ENCODE peak calls at places on chromosomes 1 and 21, in ten cellular contexts. Z is fibroblast of lung; X is Panc1; U is astrocyte; A is IMR-90; N is lung; Y is GM23338; K is A549; R is tibial artery; C is CD8-positive, alpha-beta memory T cell. D is an unnamed sample.

GRCh38 chr1:232999960-233000625 is 49.7 kb downstream of the NTPCR start:
- DNase-seq in Z (no peak), X (no peak), U (no peak), A (no peak), N (no peak), Y (no peak), K (no peak), R (no peak), C (no peak), D (no peak)

GRCh38 chr1:54487571-54488050 is 60.4 kb upstream of the ACOT11 start:
- DNase-seq in Z (no peak), X (no peak), U (no peak), A (no peak), N (no peak), Y (peak; percentile 59), K (no peak), R (peak; percentile 34), C (no peak), D (no peak)

GRCh38 chr1:183640193-183640592 is 4.6 kb upstream of the ARPC5 start:
- DNase-seq in Z (no peak), X (no peak), U (no peak), A (no peak), N (no peak), Y (no peak), K (no peak), R (no peak), C (no peak), D (no peak)

GRCh38 chr1:1591452-1591851 is 8.5 kb downstream of the FNDC10 start:
- DNase-seq in Z (no peak), X (no peak), U (no peak), A (peak; percentile 34), N (no peak), Y (no peak), K (no peak), R (no peak), C (no peak), D (no peak)

GRCh38 chr1:98336472-98337118 is 324.9 kb upstream of the SNX7 start:
- DNase-seq in Z (no peak), X (no peak), U (no peak), A (no peak), N (no peak), Y (peak; percentile 34), K (no peak), R (no peak), C (no peak), D (no peak)

GRCh38 chr1:160432371-160432786 is 32.0 kb downstream of the VANGL2 start:
- DNase-seq in Z (no peak), X (no peak), U (no peak), A (no peak), N (no peak), Y (no peak), K (no peak), R (no peak), C (no peak), D (peak; percentile 33)

GRCh38 chr1:46491500-46492268 is 2.0 kb downstream of the DMBX1 start:
- DNase-seq in Z (no peak), X (no peak), U (no peak), A (no peak), N (no peak), Y (no peak), K (no peak), R (no peak), C (no peak), D (no peak)

GRCh38 chr1:2381741-2382620 is 9.4 kb downstream of the MORN1 start:
- DNase-seq in Z (peak; percentile 74), X (peak; percentile 30), U (peak; percentile 42), A (peak; percentile 70), N (peak; percentile 83), Y (peak; percentile 89), K (peak; percentile 89), R (peak; percentile 82), C (peak; percentile 70), D (peak; percentile 70)

GRCh38 chr1:54597455-54598030 is 25.8 kb downstream of the FAM151A start:
- DNase-seq in Z (no peak), X (no peak), U (no peak), A (no peak), N (no peak), Y (no peak), K (no peak), R (no peak), C (no peak), D (no peak)

GRCh38 chr1:8251635-8252034 is 66.3 kb upstream of the SLC45A1 start:
- DNase-seq in Z (no peak), X (no peak), U (no peak), A (no peak), N (peak; percentile 85), Y (no peak), K (no peak), R (no peak), C (no peak), D (no peak)

GRCh38 chr1:172969611-172970010 is 81.1 kb downstream of the TNFSF18 start:
- DNase-seq in Z (peak; percentile 68), X (no peak), U (peak; percentile 88), A (peak; percentile 84), N (no peak), Y (peak; percentile 8), K (peak; percentile 14), R (no peak), C (no peak), D (no peak)

GRCh38 chr1:32223683-32224082 is 1.5 kb downstream of the EIF3I start:
- DNase-seq in Z (no peak), X (no peak), U (no peak), A (no peak), N (no peak), Y (no peak), K (no peak), R (no peak), C (no peak), D (no peak)

GRCh38 chr21:38822754-38823374 is 17.1 kb downstream of the ETS2 start:
- DNase-seq in Z (peak; percentile 51), X (no peak), U (no peak), A (no peak), N (no peak), Y (no peak), K (no peak), R (no peak), C (no peak), D (no peak)

GRCh38 chr1:21801100-21801499 is 11.0 kb upstream of the LDLRAD2 start:
- DNase-seq in Z (no peak), X (peak; percentile 48), U (peak; percentile 35), A (peak; percentile 71), N (no peak), Y (no peak), K (no peak), R (no peak), C (no peak), D (no peak)

GRCh38 chr1:160205974-160206369 is 788 bp downstream of the PEA15 start:
- DNase-seq in Z (peak; percentile 46), X (no peak), U (peak; percentile 56), A (peak; percentile 64), N (no peak), Y (no peak), K (peak; percentile 66), R (peak; percentile 65), C (peak; percentile 38), D (peak; percentile 36)

DNA sequence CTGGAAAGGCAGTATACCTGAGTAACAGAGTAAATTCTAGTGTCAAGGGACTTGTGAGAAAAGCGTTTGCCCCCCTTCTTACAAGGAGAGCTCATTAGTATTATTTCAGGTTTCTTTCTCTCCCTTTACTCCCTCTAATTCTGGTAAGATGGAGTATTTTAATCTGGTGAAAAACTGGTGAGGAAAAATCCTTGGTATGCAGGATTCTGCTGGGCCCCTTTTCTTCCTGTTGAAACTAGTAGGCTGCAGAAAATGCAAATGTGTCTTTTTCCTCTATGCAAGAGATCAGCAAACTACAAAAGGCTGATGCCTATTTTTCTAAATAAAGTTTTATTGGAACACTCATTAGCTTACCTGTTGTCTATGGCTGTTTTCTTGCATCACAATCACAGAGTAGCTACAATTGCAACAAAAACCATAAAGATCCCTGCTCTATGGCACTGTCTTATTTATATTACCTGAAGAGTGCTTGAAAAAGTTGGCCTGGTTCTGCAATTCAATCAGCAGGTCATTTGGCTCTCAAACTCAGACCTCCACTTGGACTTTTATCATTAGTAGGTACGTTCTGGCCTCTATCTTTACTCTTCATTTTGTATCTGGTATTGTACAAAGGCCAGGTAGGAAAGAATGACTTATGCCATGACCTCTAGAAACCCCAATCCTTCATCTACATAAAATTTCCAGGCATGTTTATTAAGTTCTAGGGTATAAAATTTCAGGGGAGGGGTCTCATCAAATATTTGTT is 109.6 kb downstream of the AKT3 start:
- DNase-seq in Z (no peak), X (no peak), U (peak; percentile 33), A (peak; percentile 29), N (no peak), Y (peak; percentile 86), K (no peak), R (no peak), C (no peak), D (no peak)
- H3K4me1 ChIP-seq in Z (peaks cover 6% of the 10 kb centered on the region), X (no peaks in the 10 kb centered on the region), U (peaks cover 14% of the 10 kb centered on the region), A (peaks cover 12% of the 10 kb centered on the region), N (no peaks in the 10 kb centered on the region), Y (peaks cover 54% of the 10 kb centered on the region), K (peaks cover 8% of the 10 kb centered on the region), R (no peaks in the 10 kb centered on the region), C (no peaks in the 10 kb centered on the region), D (peaks cover 6% of the 10 kb centered on the region)

GRCh38 chr1:17584539-17584938 is 45.0 kb downstream of the ARHGEF10L start:
- DNase-seq in Z (no peak), X (no peak), U (no peak), A (no peak), N (no peak), Y (no peak), K (no peak), R (no peak), C (no peak), D (no peak)
- H3K4me1 ChIP-seq in Z (peaks cover 23% of the 10 kb centered on the region), X (peaks cover 27% of the 10 kb centered on the region), U (peaks cover 34% of the 10 kb centered on the region), A (peaks cover 30% of the 10 kb centered on the region), N (peaks cover 13% of the 10 kb centered on the region), Y (peaks cover 66% of the 10 kb centered on the region), K (peaks cover 73% of the 10 kb centered on the region), R (peaks cover 5% of the 10 kb centered on the region), C (no peaks in the 10 kb centered on the region), D (no peaks in the 10 kb centered on the region)

DNA sequence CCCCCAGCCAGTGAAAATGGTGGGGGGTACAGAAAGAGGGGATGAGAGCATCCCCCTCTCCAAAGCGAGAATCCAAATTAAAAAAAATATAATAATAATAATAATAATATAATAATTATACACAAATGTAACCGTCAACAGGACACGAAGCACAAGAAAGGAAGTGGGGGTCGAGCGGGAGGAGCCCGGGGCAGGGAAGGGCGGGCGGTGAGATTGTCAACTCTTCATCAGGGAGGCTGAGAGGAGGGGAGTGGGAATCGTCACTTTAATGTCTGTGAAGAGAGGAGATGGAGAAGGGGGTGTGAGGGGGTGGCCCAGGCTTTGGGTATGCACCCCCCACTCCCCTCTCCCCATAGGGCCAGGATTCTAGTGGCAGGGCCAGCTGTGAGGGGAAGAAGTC is 33.2 kb downstream of the MEF2D start:
- DNase-seq in Z (no peak), X (no peak), U (no peak), A (no peak), N (no peak), Y (no peak), K (no peak), R (no peak), C (no peak), D (no peak)
- H3K4me1 ChIP-seq in Z (peaks cover 19% of the 10 kb centered on the region), X (peaks cover 6% of the 10 kb centered on the region), U (peaks cover 27% of the 10 kb centered on the region), A (peaks cover 10% of the 10 kb centered on the region), N (peaks cover 18% of the 10 kb centered on the region), Y (peaks cover 31% of the 10 kb centered on the region), K (peaks cover 61% of the 10 kb centered on the region), R (peaks cover 5% of the 10 kb centered on the region), C (no peaks in the 10 kb centered on the region), D (peaks cover 14% of the 10 kb centered on the region)

GRCh38 chr1:116163533-116163932 is 52.3 kb downstream of the MAB21L3 start:
- DNase-seq in Z (no peak), X (no peak), U (no peak), A (no peak), N (no peak), Y (no peak), K (no peak), R (no peak), C (no peak), D (no peak)
- H3K4me1 ChIP-seq in Z (no peaks in the 10 kb centered on the region), X (no peaks in the 10 kb centered on the region), U (no peaks in the 10 kb centered on the region), A (no peaks in the 10 kb centered on the region), N (peaks cover 8% of the 10 kb centered on the region), Y (peaks cover 4% of the 10 kb centered on the region), K (no peaks in the 10 kb centered on the region), R (no peaks in the 10 kb centered on the region), C (peaks cover 6% of the 10 kb centered on the region), D (peaks cover 6% of the 10 kb centered on the region)

GRCh38 chr1:234610582-234611152 is 689 bp upstream of the IRF2BP2 start:
- DNase-seq in Z (peak; percentile 96), X (no peak), U (peak; percentile 89), A (peak; percentile 95), N (peak; percentile 96), Y (peak; percentile 92), K (peak; percentile 92), R (peak; percentile 91), C (peak; percentile 85), D (peak; percentile 93)
- H3K4me1 ChIP-seq in Z (peaks cover 22% of the 10 kb centered on the region), X (peaks cover 43% of the 10 kb centered on the region), U (peaks cover 38% of the 10 kb centered on the region), A (peaks cover 14% of the 10 kb centered on the region), N (peaks cover 4% of the 10 kb centered on the region), Y (peaks cover 44% of the 10 kb centered on the region), K (peaks cover 39% of the 10 kb centered on the region), R (no peaks in the 10 kb centered on the region), C (peaks cover 52% of the 10 kb centered on the region), D (peaks cover 46% of the 10 kb centered on the region)

D was measured in CD4-positive, alpha-beta memory T cell.